ENCODE peak calls at places on chromosomes 12 and 14, in eight cellular contexts. A is KG1; S is ACHN; Y is stimulated activated CD4-positive, alpha-beta T cell treated with anti-CD3 and anti-CD28 coated beads, Interleukin-1b, Interleukin-23, amount 100 ng/mL, for 24 hours; U is amygdala; C is CD8-positive, alpha-beta memory T cell; V is MV-4-11; I is SK-MEL-5. T is an unnamed sample.

GRCh38 chr12:107826276-107826675 is 51.8 kb downstream of the ASCL4 start:
- DNase-seq in V (no peak), Y (no peak), U (no peak), C (no peak), A (no peak), I (no peak), S (no peak), T (no peak)

GRCh38 chr14:100012928-100013327 is 52.3 kb upstream of the EVL start:
- DNase-seq in S (no peak), A (no peak), I (no peak), V (no peak), U (no peak), Y (no peak), C (no peak), T (no peak)

GRCh38 chr12:91892081-91892855 is 253.4 kb downstream of the BTG1 start:
- DNase-seq in I (peak), C (no peak), U (no peak), V (no peak), Y (no peak), A (no peak), S (no peak), T (no peak)

GRCh38 chr14:106318700-106319099 is 792.3 kb downstream of the TMEM121 start:
- DNase-seq in I (no peak), A (no peak), V (no peak), Y (no peak), S (no peak), C (peak), U (no peak), T (no peak)

GRCh38 chr14:50862171-50862570 is 9.7 kb upstream of the ABHD12B start:
- DNase-seq in V (peak), A (no peak), I (peak), Y (no peak), U (no peak), C (no peak), S (no peak), T (no peak)

GRCh38 chr12:30774599-30774998 is 19.8 kb upstream of the CAPRIN2 start:
- DNase-seq in A (no peak), V (no peak), U (no peak), Y (no peak), I (no peak), S (no peak), C (no peak), T (no peak)

GRCh38 chr14:90651976-90652560 is 164.2 kb downstream of the TTC7B start:
- DNase-seq in A (no peak), I (no peak), C (no peak), U (no peak), V (no peak), Y (no peak), S (no peak), T (no peak)

GRCh38 chr12:102960766-102961487 is 3.5 kb downstream of the ASCL1 start:
- DNase-seq in Y (no peak), A (no peak), V (no peak), C (no peak), I (no peak), U (no peak), S (no peak), T (no peak)

GRCh38 chr12:55797068-55797467 is 20.5 kb downstream of the SARNP start:
- DNase-seq in U (no peak), C (no peak), S (peak), Y (no peak), V (peak), A (no peak), I (peak), T (peak)

GRCh38 chr14:77458249-77458950 is 507 bp downstream of the AHSA1 start:
- DNase-seq in U (no peak), V (peak), I (peak), S (peak), C (peak), Y (no peak), A (peak), T (no peak)

GRCh38 chr12:45789025-45789424 is 59.5 kb downstream of the ARID2 start:
- DNase-seq in U (no peak), V (peak), I (peak), C (no peak), Y (no peak), A (no peak), S (peak), T (no peak)

GRCh38 chr12:104026841-104027599 is 23.0 kb downstream of the GLT8D2 start:
- DNase-seq in V (no peak), I (peak), Y (no peak), U (no peak), C (no peak), S (no peak), A (no peak), T (no peak)

GRCh38 chr14:103868242-103868897 is 21.0 kb upstream of the PPP1R13B start:
- DNase-seq in I (no peak), Y (no peak), U (no peak), C (no peak), V (no peak), A (no peak), S (no peak), T (no peak)

GRCh38 chr14:104268295-104268694 is 129.9 kb downstream of the KIF26A start:
- DNase-seq in Y (no peak), C (no peak), V (no peak), S (no peak), U (no peak), A (no peak), I (no peak), T (no peak)

GRCh38 chr12:109259545-109259895 is 49.6 kb downstream of the FOXN4 start:
- DNase-seq in I (no peak), A (no peak), S (no peak), U (no peak), Y (no peak), C (no peak), V (no peak), T (no peak)

GRCh38 chr12:26124491-26125450 is at the start of gene BHLHE41:
- DNase-seq in I (peak), A (no peak), V (no peak), S (peak), Y (no peak), U (peak), C (no peak), T (no peak)

GRCh38 chr14:21057803-21058675 is at the start of gene RNASE8:
- DNase-seq in V (no peak), C (no peak), S (no peak), I (peak), A (no peak), Y (no peak), U (no peak), T (no peak)

GRCh38 chr14:103056322-103057027 is 874 bp downstream of the CDC42BPB start:
- DNase-seq in I (peak), V (no peak), Y (no peak), C (no peak), U (no peak), S (peak), A (no peak), T (peak)

GRCh38 chr12:7079826-7080125 is 12.5 kb downstream of the C1R start:
- DNase-seq in C (no peak), S (peak), A (no peak), V (no peak), I (no peak), U (no peak), Y (no peak), T (no peak)

GRCh38 chr14:43687866-43688265 is 819.2 kb downstream of the FSCB start:
- DNase-seq in V (no peak), C (no peak), U (no peak), I (no peak), S (peak), Y (no peak), A (no peak), T (no peak)

GRCh38 chr12:7915911-7916403 is 20.0 kb downstream of the SLC2A3 start:
- DNase-seq in U (no peak), A (no peak), Y (no peak), I (no peak), S (no peak), V (peak), C (no peak), T (no peak)

GRCh38 chr14:65373011-65373670 is 39.4 kb upstream of the FUT8 start:
- DNase-seq in V (no peak), I (no peak), Y (no peak), C (no peak), U (no peak), A (no peak), S (no peak), T (no peak)

GRCh38 chr12:81992461-81992860 is 233.3 kb upstream of the PPFIA2 start:
- DNase-seq in S (peak), I (peak), U (no peak), C (no peak), Y (no peak), V (peak), A (no peak), T (no peak)

GRCh38 chr12:82673698-82674097 is 13.0 kb upstream of the TMTC2 start:
- DNase-seq in I (no peak), S (no peak), Y (no peak), C (no peak), V (no peak), U (no peak), A (no peak), T (no peak)

GRCh38 chr12:91225316-91225715 is 42.7 kb upstream of the DCN start:
- DNase-seq in C (no peak), U (no peak), V (peak), Y (no peak), S (no peak), I (no peak), A (no peak), T (no peak)

GRCh38 chr12:62976110-62976640 is 41.2 kb upstream of the PPM1H start:
- DNase-seq in U (no peak), S (no peak), Y (no peak), V (no peak), I (no peak), A (no peak), C (no peak), T (no peak)

GRCh38 chr12:120110550-120111501 is 5.7 kb downstream of the RAB35 start:
- DNase-seq in V (peak), A (peak), U (peak), I (no peak), C (peak), S (no peak), Y (no peak), T (no peak)

GRCh38 chr12:92943482-92944250 is 14.6 kb upstream of the EEA1 start:
- DNase-seq in S (peak), V (peak), A (no peak), U (no peak), I (peak), C (no peak), Y (no peak), T (peak)

GRCh38 chr12:108846320-108846719 is 11.1 kb downstream of the SSH1 start:
- DNase-seq in U (peak), I (no peak), Y (no peak), V (peak), C (no peak), S (no peak), A (no peak), T (no peak)

GRCh38 chr12:89373772-89374572 is 21.7 kb upstream of the DUSP6 start:
- DNase-seq in C (no peak), V (no peak), I (peak), U (no peak), A (no peak), S (no peak), Y (no peak), T (no peak)

GRCh38 chr14:59897757-59898383 is 22.1 kb upstream of the LRRC9 start:
- DNase-seq in U (no peak), A (no peak), V (no peak), Y (no peak), S (peak), I (peak), C (no peak), T (no peak)

GRCh38 chr12:16130359-16130758 is 147.1 kb downstream of the SLC15A5 start:
- DNase-seq in S (no peak), V (no peak), Y (no peak), U (no peak), C (no peak), A (no peak), I (no peak), T (no peak)

GRCh38 chr14:74019743-74020142 is 594 bp downstream of the BBOF1 start:
- DNase-seq in U (no peak), I (no peak), S (no peak), A (no peak), Y (no peak), V (no peak), C (no peak), T (no peak)

GRCh38 chr12:12086975-12087692 is 16.4 kb downstream of the BCL2L14 start:
- DNase-seq in A (no peak), V (no peak), S (no peak), C (no peak), I (no peak), U (no peak), Y (no peak), T (no peak)

GRCh38 chr12:64672925-64673409 is 62.7 kb downstream of the RASSF3 start:
- DNase-seq in A (no peak), S (peak), I (peak), Y (no peak), V (peak), C (peak), U (no peak), T (no peak)

GRCh38 chr14:58541623-58542022 is 96.1 kb upstream of the DACT1 start:
- DNase-seq in S (no peak), V (no peak), U (no peak), A (no peak), Y (no peak), C (no peak), I (no peak), T (no peak)

GRCh38 chr12:53737951-53738833 is 10.9 kb upstream of the CALCOCO1 start:
- DNase-seq in A (no peak), S (no peak), I (no peak), Y (no peak), V (no peak), C (peak), U (no peak), T (no peak)

T was measured in SW 1271.